ENCODE peak calls at places on chromosomes 13 and 19, in six cellular contexts. K is lung; F is WERI-Rb-1; P is tibial nerve; U is RWPE1; T is CD8-positive, alpha-beta T cell. H is an unnamed sample.

GRCh38 chr13:54611400-54611799 is 1582.8 kb downstream of the OLFM4 start:
- DNase-seq in K (no peak), F (no peak), P (no peak), U (no peak), T (no peak), H (no peak)

GRCh38 chr13:75760182-75760981 is 124.3 kb downstream of the LMO7 start:
- DNase-seq in K (peak), F (no peak), P (no peak), U (peak), T (peak), H (peak)

GRCh38 chr13:50459046-50459445 is 384.4 kb downstream of the DLEU7 start:
- DNase-seq in K (no peak), F (no peak), P (no peak), U (no peak), T (no peak), H (no peak)

GRCh38 chr13:108947551-108948030 is 318.2 kb downstream of the MYO16 start:
- DNase-seq in K (no peak), F (no peak), P (peak), U (no peak), T (no peak), H (no peak)

GRCh38 chr19:32671883-32672282 is 3.1 kb downstream of the ANKRD27 start:
- DNase-seq in K (no peak), F (no peak), P (no peak), U (no peak), T (no peak), H (no peak)

GRCh38 chr13:98927954-98928927 is 49.6 kb downstream of the DOCK9 start:
- DNase-seq in K (no peak), F (no peak), P (peak), U (no peak), T (no peak), H (peak)

GRCh38 chr13:35984776-35985453 is 146.3 kb downstream of the DCLK1 start:
- DNase-seq in K (no peak), F (no peak), P (no peak), U (no peak), T (no peak), H (peak)

GRCh38 chr19:33904681-33905080 is 108.0 kb downstream of the KCTD15 start:
- DNase-seq in K (no peak), F (no peak), P (no peak), U (peak), T (no peak), H (peak)

GRCh38 chr13:33015275-33015674 is 948 bp upstream of the KL start:
- DNase-seq in K (no peak), F (no peak), P (peak), U (no peak), T (no peak), H (no peak)

GRCh38 chr19:17091758-17092333 is 16.3 kb downstream of the MYO9B start:
- DNase-seq in K (peak), F (no peak), P (no peak), U (no peak), T (no peak), H (no peak)

GRCh38 chr13:113796948-113797676 is 38.1 kb downstream of the TMEM255B start:
- DNase-seq in K (no peak), F (no peak), P (no peak), U (no peak), T (no peak), H (no peak)

GRCh38 chr19:12778020-12778904 is 2.9 kb upstream of the HOOK2 start:
- DNase-seq in K (peak), F (peak), P (peak), U (peak), T (peak), H (peak)

GRCh38 chr19:22620912-22621311 is 13.2 kb upstream of the ZNF492 start:
- DNase-seq in K (no peak), F (no peak), P (no peak), U (no peak), T (no peak), H (no peak)
- H3K27ac ChIP-seq in K (no peak), F (no peak), P (peak), U (no peak), T (no peak), H (no peak)

GRCh38 chr13:88895261-88895941 is 1224.2 kb downstream of the SLITRK5 start:
- DNase-seq in K (no peak), F (peak), P (no peak), U (no peak), T (no peak), H (no peak)

DNA sequence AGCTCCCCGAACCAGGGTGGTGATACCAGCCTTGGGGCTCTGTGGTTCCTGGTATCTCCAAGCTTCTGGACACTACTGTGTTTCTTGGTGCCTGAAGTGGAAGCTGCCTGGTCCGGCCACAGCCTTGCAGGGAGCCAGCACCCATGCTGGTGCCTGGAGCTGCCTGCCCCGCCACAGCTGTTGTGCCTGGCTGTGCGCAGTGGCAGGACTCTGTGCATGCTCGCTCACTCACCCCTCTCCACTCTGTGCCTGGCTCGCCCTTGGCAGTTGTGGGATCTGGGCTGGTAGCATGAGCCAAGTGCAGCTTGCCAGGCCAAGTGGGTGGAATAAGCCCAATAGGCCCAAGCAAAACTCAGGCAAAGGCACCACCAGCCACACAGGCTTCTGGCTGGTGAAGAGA is 1225.3 kb downstream of the SLITRK5 start:
- DNase-seq in K (no peak), F (no peak), P (no peak), U (no peak), T (no peak), H (no peak)
- H3K27ac ChIP-seq in K (no peak), F (no peak), P (no peak), U (no peak), T (no peak), H (no peak)

GRCh38 chr13:101488734-101489133 is 36.3 kb downstream of the ITGBL1 start:
- DNase-seq in K (no peak), F (no peak), P (no peak), U (no peak), T (no peak), H (no peak)

GRCh38 chr13:101492251-101492910 is 39.9 kb downstream of the ITGBL1 start:
- DNase-seq in K (no peak), F (no peak), P (no peak), U (no peak), T (no peak), H (no peak)

GRCh38 chr13:101493541-101493940 is 41.1 kb downstream of the ITGBL1 start:
- DNase-seq in K (no peak), F (peak), P (no peak), U (no peak), T (no peak), H (no peak)

GRCh38 chr13:101489635-101490034 is 37.2 kb downstream of the ITGBL1 start:
- DNase-seq in K (no peak), F (no peak), P (no peak), U (no peak), T (no peak), H (peak)

DNA sequence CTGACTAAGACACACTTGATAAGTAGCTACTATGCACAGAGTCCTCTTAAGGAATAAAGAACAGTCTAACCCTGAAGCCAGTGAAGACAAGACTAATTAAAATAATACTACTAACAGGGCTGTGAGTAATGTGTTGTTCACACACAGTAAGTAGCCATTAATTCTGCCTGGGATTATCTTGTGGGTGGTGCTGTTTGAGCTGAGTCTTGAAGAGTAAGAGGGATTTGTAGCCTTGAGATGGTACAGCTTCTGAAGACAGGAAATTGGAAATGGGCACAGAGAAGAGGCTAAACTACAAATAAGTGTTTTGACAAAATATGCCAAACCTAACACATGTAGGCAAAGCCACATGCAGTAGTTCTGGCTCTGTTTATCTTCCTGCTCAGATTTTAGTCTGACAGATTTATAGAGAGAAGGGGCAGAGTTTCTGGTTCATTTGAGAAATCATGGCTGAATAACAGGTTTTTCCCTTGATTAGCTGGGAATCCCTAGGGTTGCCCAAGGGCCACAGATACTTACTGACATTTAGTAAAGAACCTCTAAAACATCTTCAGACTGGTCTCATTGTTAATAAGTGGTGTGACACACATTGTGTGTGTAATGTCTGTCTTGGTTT is 38.0 kb downstream of the ITGBL1 start:
- DNase-seq in K (no peak), F (peak), P (no peak), U (peak), T (no peak), H (no peak)
- H3K27ac ChIP-seq in K (no peak), F (peak), P (no peak), U (no peak), T (no peak), H (no peak)

GRCh38 chr19:1245884-1246816 is 2.2 kb upstream of the MIDN start:
- DNase-seq in K (no peak), F (peak), P (no peak), U (no peak), T (no peak), H (no peak)

GRCh38 chr19:1247747-1248453 is 483 bp upstream of the MIDN start:
- DNase-seq in K (peak), F (peak), P (no peak), U (no peak), T (peak), H (no peak)

GRCh38 chr19:1244693-1245451 is 3.3 kb downstream of the ATP5F1D start:
- DNase-seq in K (peak), F (peak), P (no peak), U (no peak), T (no peak), H (no peak)

GRCh38 chr19:1243768-1244692 is 2.5 kb downstream of the ATP5F1D start:
- DNase-seq in K (peak), F (peak), P (peak), U (peak), T (peak), H (peak)

DNA sequence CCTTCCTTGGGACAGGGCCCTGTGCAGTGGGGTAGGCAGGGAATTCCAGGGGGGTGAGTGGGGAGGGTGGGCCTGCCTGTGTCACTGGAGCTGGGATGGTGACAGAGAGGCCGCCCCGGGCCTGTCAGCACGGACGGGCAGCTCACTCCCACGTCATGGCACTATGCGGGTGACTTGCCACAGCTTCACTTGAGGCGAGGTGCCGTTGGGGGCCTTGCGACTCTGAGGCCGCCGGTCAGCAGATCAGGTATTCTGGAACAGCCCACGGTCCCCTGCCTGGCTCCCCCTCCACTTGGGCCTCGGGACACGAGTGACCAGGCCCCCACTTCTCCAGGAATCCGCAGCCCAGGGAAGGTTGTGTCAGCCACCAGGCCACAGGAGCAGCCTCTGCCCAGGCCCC is 2.9 kb upstream of the MIDN start:
- DNase-seq in K (no peak), F (no peak), P (no peak), U (no peak), T (no peak), H (no peak)
- H3K27ac ChIP-seq in K (peak), F (peak), P (peak), U (peak), T (no peak), H (peak)

DNA sequence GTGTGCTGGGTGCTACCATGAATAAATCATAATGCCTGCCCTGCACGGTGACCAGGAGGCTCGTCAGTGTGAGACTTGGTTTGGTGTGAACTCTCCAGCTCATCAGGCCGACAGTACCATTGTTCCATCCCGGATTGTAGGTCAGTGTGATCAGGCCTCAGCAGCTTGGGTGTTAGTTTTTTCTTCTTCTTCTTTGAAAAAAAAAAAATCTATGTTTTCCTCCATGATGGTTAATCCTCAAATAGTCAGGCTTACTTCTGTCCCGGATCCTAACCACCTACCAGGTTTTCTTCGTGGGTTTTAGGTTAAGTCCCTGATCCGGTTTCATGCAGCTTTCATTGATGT is 8.3 kb upstream of the AMER2 start:
- DNase-seq in K (no peak), F (peak), P (no peak), U (no peak), T (no peak), H (no peak)
- H3K27ac ChIP-seq in K (no peak), F (peak), P (no peak), U (no peak), T (no peak), H (no peak)

DNA sequence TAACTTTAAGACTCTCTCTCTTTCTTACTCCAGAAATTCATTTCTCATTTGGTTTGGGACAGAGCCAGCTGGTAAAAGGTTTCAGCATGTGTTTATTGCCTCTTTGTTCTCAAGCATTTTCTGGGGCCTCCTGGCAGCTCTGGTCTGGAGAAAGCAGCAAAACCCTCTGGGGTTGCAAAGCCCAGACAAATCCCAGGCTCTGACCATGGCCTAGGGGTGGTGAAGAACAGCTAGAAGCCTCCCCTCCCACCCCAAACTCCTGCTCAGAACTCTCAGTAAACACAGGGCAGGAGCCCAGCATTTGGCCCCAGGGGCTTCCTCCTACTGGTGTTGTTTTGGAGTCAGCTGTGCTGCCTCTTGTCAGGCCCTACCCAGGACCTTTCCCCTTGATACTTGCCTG is 124.2 kb upstream of the SERP2 start:
- DNase-seq in K (no peak), F (no peak), P (peak), U (no peak), T (no peak), H (peak)
- H3K27ac ChIP-seq in K (no peak), F (no peak), P (peak), U (peak), T (no peak), H (no peak)

DNA sequence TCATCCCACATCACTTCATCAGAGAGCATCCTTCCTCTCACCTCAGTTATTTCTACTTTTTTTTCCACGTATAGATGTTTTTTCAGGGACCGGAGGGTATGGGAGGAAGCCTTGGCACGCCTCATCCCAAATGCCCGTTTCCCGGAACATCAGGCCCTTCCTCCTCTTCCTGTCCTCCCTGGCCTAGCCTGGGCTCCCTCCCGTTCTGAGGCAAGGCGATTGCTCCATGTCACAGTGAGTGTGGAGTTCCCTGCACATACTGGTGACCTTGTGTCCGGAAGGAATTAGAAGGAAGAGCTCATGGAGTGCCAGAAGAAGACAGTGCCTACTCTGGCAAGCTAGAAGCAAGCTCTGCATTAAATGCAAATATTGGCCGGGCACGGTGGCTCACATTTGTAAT is 1.1 kb upstream of the ZNF627 start:
- DNase-seq in K (no peak), F (no peak), P (no peak), U (no peak), T (no peak), H (no peak)
- H3K27ac ChIP-seq in K (no peak), F (no peak), P (peak), U (peak), T (no peak), H (no peak)

GRCh38 chr19:18110833-18111232 is 13.3 kb downstream of the MAST3 start:
- DNase-seq in K (peak), F (peak), P (no peak), U (no peak), T (no peak), H (no peak)
- H3K27ac ChIP-seq in K (no peak), F (no peak), P (peak), U (peak), T (no peak), H (no peak)

GRCh38 chr19:39941151-39941550 is 6.7 kb upstream of the FCGBP start:
- DNase-seq in K (no peak), F (no peak), P (no peak), U (no peak), T (peak), H (no peak)
- H3K27ac ChIP-seq in K (no peak), F (no peak), P (no peak), U (no peak), T (peak), H (no peak)